ENCODE peak calls at places on chromosomes 5 and 9, in five cellular contexts. L, E, Q, H and F are unnamed samples.

GRCh38 chr5:160271396-160271795 is 41.0 kb downstream of the CCNJL start:
- DNase-seq in L (no peak), E (no peak), Q (peak; percentile 71), H (no peak), F (peak; percentile 42)

GRCh38 chr5:2872676-2873075 is 121.2 kb upstream of the IRX2 start:
- DNase-seq in L (no peak), E (no peak), Q (no peak), H (no peak), F (no peak)

GRCh38 chr5:135551593-135552447 is 16.1 kb upstream of the NEUROG1 start:
- DNase-seq in L (peak; percentile 79), E (peak; percentile 27), Q (peak; percentile 76), H (peak; percentile 91), F (peak; percentile 79)

GRCh38 chr9:137162505-137163100 is 7.2 kb downstream of the LRRC26 start:
- DNase-seq in L (no peak), E (no peak), Q (no peak), H (peak; percentile 64), F (no peak)

GRCh38 chr5:170783498-170784247 is at the start of gene GABRP:
- DNase-seq in L (no peak), E (no peak), Q (no peak), H (no peak), F (no peak)

GRCh38 chr9:122332083-122332482 is 38.7 kb upstream of the PTGS1 start:
- DNase-seq in L (no peak), E (no peak), Q (peak; percentile 67), H (peak; percentile 53), F (no peak)

GRCh38 chr5:110963495-110963894 is 108.0 kb upstream of the TSLP start:
- DNase-seq in L (no peak), E (no peak), Q (no peak), H (no peak), F (no peak)

GRCh38 chr5:151200913-151201445 is 22.9 kb downstream of the CCDC69 start:
- DNase-seq in L (no peak), E (no peak), Q (no peak), H (peak; percentile 9), F (no peak)

GRCh38 chr5:84383816-84384603 is 670 bp downstream of the EDIL3 start:
- DNase-seq in L (peak; percentile 33), E (no peak), Q (peak; percentile 31), H (peak; percentile 54), F (no peak)

GRCh38 chr9:110183208-110184145 is 24.5 kb downstream of the C9orf152 start:
- DNase-seq in L (peak; percentile 60), E (peak; percentile 26), Q (peak; percentile 84), H (peak; percentile 86), F (peak; percentile 78)

GRCh38 chr5:180670586-180671359 is 21.4 kb upstream of the FLT4 start:
- DNase-seq in L (peak; percentile 70), E (peak; percentile 3), Q (peak; percentile 75), H (peak; percentile 80), F (peak; percentile 73)

GRCh38 chr9:27787941-27788340 is 214.7 kb upstream of the C9orf72 start:
- DNase-seq in L (no peak), E (no peak), Q (no peak), H (no peak), F (peak; percentile 2)

GRCh38 chr5:135139397-135140134 is 105.5 kb upstream of the PITX1 start:
- DNase-seq in L (no peak), E (peak; percentile 59), Q (peak; percentile 5), H (no peak), F (no peak)

GRCh38 chr5:98432378-98432777 is 341.1 kb upstream of the RGMB start:
- DNase-seq in L (no peak), E (no peak), Q (no peak), H (no peak), F (no peak)

GRCh38 chr5:42586625-42587024 is 163.4 kb downstream of the GHR start:
- DNase-seq in L (no peak), E (no peak), Q (no peak), H (peak; percentile 85), F (no peak)

GRCh38 chr5:15737036-15737821 is 237.2 kb downstream of the FBXL7 start:
- DNase-seq in L (no peak), E (no peak), Q (no peak), H (no peak), F (no peak)

GRCh38 chr5:142455856-142456255 is 131.0 kb upstream of the SPRY4 start:
- DNase-seq in L (no peak), E (no peak), Q (peak; percentile 68), H (no peak), F (no peak)

GRCh38 chr5:154590093-154590724 is 112.2 kb upstream of the HAND1 start:
- DNase-seq in L (no peak), E (no peak), Q (no peak), H (no peak), F (no peak)

GRCh38 chr9:35940474-35941467 is 17.2 kb downstream of the OR2S2 start:
- DNase-seq in L (no peak), E (no peak), Q (no peak), H (no peak), F (no peak)

GRCh38 chr5:65103674-65104035 is 334.9 kb downstream of the CWC27 start:
- DNase-seq in L (no peak), E (no peak), Q (no peak), H (no peak), F (no peak)

GRCh38 chr9:35664531-35665470 is at the start of gene ARHGEF39:
- DNase-seq in L (peak; percentile 84), E (no peak), Q (peak; percentile 76), H (peak; percentile 91), F (peak; percentile 65)

GRCh38 chr5:125266106-125266505 is 519.7 kb upstream of the ZNF608 start:
- DNase-seq in L (no peak), E (no peak), Q (no peak), H (no peak), F (no peak)

GRCh38 chr5:8784692-8785091 is 761.2 kb downstream of the SEMA5A start:
- DNase-seq in L (no peak), E (no peak), Q (no peak), H (no peak), F (no peak)

GRCh38 chr5:147560982-147561381 is 51.1 kb upstream of the DPYSL3 start:
- DNase-seq in L (no peak), E (no peak), Q (no peak), H (no peak), F (no peak)

GRCh38 chr9:132268725-132269352 is 85.9 kb downstream of the SETX start:
- DNase-seq in L (peak; percentile 81), E (peak; percentile 11), Q (peak; percentile 71), H (peak; percentile 91), F (peak; percentile 83)

GRCh38 chr5:73447234-73448071 is 1.1 kb downstream of the FOXD1 start:
- DNase-seq in L (peak; percentile 45), E (no peak), Q (peak; percentile 33), H (no peak), F (no peak)

GRCh38 chr5:149586708-149587318 is 5.5 kb downstream of the ARHGEF37 start:
- DNase-seq in L (no peak), E (no peak), Q (no peak), H (no peak), F (no peak)

GRCh38 chr9:27470291-27470805 is 53.7 kb upstream of the IFNK start:
- DNase-seq in L (no peak), E (no peak), Q (no peak), H (no peak), F (no peak)

GRCh38 chr5:55350754-55351153 is 43.0 kb downstream of the MTREX start:
- DNase-seq in L (no peak), E (no peak), Q (no peak), H (no peak), F (no peak)